ENCODE peak calls at places on chromosomes 4 and X, in four cellular contexts. One of them, this sample, is unnamed.

GRCh38 chrX:119885554-119886428 is 9.9 kb upstream of the AKAP14 start:
- DNase-seq in psoas muscle: no peak
- DNase-seq in mucosa of descending colon: peak; percentile 49
- DNase-seq in right atrium auricular region: no peak
- DNase-seq in this sample: no peak

GRCh38 chr4:21992330-21992729 is 43.8 kb upstream of the KCNIP4 start:
- DNase-seq in right atrium auricular region: no peak
- DNase-seq in mucosa of descending colon: no peak
- DNase-seq in psoas muscle: no peak
- DNase-seq in this sample: no peak

GRCh38 chr4:62550106-62550505 is 1350.0 kb downstream of the ADGRL3 start:
- DNase-seq in mucosa of descending colon: no peak
- DNase-seq in right atrium auricular region: no peak
- DNase-seq in psoas muscle: no peak
- DNase-seq in this sample: no peak

GRCh38 chrX:119478504-119478903 is 10.3 kb downstream of the SLC25A5 start:
- DNase-seq in right atrium auricular region: no peak
- DNase-seq in psoas muscle: no peak
- DNase-seq in mucosa of descending colon: no peak
- DNase-seq in this sample: no peak

GRCh38 chrX:116267511-116268040 is 97.0 kb downstream of the AGTR2 start:
- DNase-seq in psoas muscle: no peak
- DNase-seq in right atrium auricular region: no peak
- DNase-seq in mucosa of descending colon: no peak
- DNase-seq in this sample: no peak

GRCh38 chr4:184821242-184821641 is 4.5 kb downstream of the ACSL1 start:
- DNase-seq in mucosa of descending colon: no peak
- DNase-seq in right atrium auricular region: no peak
- DNase-seq in psoas muscle: no peak
- DNase-seq in this sample: no peak

GRCh38 chrX:152926279-152926678 is 28.4 kb downstream of the ZNF185 start:
- DNase-seq in right atrium auricular region: no peak
- DNase-seq in psoas muscle: no peak
- DNase-seq in mucosa of descending colon: peak; percentile 48
- DNase-seq in this sample: no peak

GRCh38 chr4:119984998-119985397 is 81.7 kb downstream of the MAD2L1 start:
- DNase-seq in right atrium auricular region: no peak
- DNase-seq in psoas muscle: no peak
- DNase-seq in mucosa of descending colon: no peak
- DNase-seq in this sample: no peak

GRCh38 chr4:23567338-23567737 is 322.5 kb downstream of the PPARGC1A start:
- DNase-seq in right atrium auricular region: no peak
- DNase-seq in mucosa of descending colon: no peak
- DNase-seq in psoas muscle: no peak
- DNase-seq in this sample: no peak

GRCh38 chr4:188665466-188665865 is 526.2 kb downstream of the TRIML1 start:
- DNase-seq in right atrium auricular region: no peak
- DNase-seq in mucosa of descending colon: no peak
- DNase-seq in psoas muscle: no peak
- DNase-seq in this sample: no peak

GRCh38 chrX:46831620-46832327 is 5.1 kb upstream of the RP2 start:
- DNase-seq in right atrium auricular region: no peak
- DNase-seq in psoas muscle: no peak
- DNase-seq in mucosa of descending colon: no peak
- DNase-seq in this sample: no peak

GRCh38 chr4:22416403-22416802 is 99.5 kb downstream of the ADGRA3 start:
- DNase-seq in right atrium auricular region: no peak
- DNase-seq in psoas muscle: no peak
- DNase-seq in mucosa of descending colon: no peak
- DNase-seq in this sample: no peak

GRCh38 chr4:154559141-154559841 is 3.5 kb upstream of the FGB start:
- DNase-seq in psoas muscle: no peak
- DNase-seq in right atrium auricular region: no peak
- DNase-seq in mucosa of descending colon: peak; percentile 48
- DNase-seq in this sample: no peak

GRCh38 chr4:87045659-87046058 is 110.8 kb downstream of the AFF1 start:
- DNase-seq in psoas muscle: no peak
- DNase-seq in mucosa of descending colon: no peak
- DNase-seq in right atrium auricular region: no peak
- DNase-seq in this sample: no peak

GRCh38 chr4:165207016-165207430 is 338 bp upstream of the KLHL2 start:
- DNase-seq in psoas muscle: no peak
- DNase-seq in right atrium auricular region: no peak
- DNase-seq in mucosa of descending colon: no peak
- DNase-seq in this sample: no peak

GRCh38 chrX:134603806-134604700 is 54.2 kb downstream of the PLAC1 start:
- DNase-seq in mucosa of descending colon: no peak
- DNase-seq in right atrium auricular region: no peak
- DNase-seq in psoas muscle: peak; percentile 55
- DNase-seq in this sample: no peak

GRCh38 chr4:107665001-107665400 is 55.0 kb downstream of the PAPSS1 start:
- DNase-seq in psoas muscle: no peak
- DNase-seq in right atrium auricular region: no peak
- DNase-seq in mucosa of descending colon: no peak
- DNase-seq in this sample: no peak

GRCh38 chr4:121096174-121096573 is 23.8 kb upstream of the NDNF start:
- DNase-seq in psoas muscle: no peak
- DNase-seq in mucosa of descending colon: no peak
- DNase-seq in right atrium auricular region: no peak
- DNase-seq in this sample: no peak

GRCh38 chrX:40120838-40121580 is 23.3 kb upstream of the BCOR start:
- DNase-seq in psoas muscle: no peak
- DNase-seq in right atrium auricular region: no peak
- DNase-seq in mucosa of descending colon: no peak
- DNase-seq in this sample: no peak

GRCh38 chr4:78645853-78646757 is 94.5 kb downstream of the ANXA3 start:
- DNase-seq in right atrium auricular region: peak; percentile 92
- DNase-seq in psoas muscle: peak; percentile 82
- DNase-seq in mucosa of descending colon: peak; percentile 67
- DNase-seq in this sample: peak; percentile 81

GRCh38 chr4:38384962-38385285 is 279.1 kb upstream of the KLF3 start:
- DNase-seq in psoas muscle: no peak
- DNase-seq in mucosa of descending colon: no peak
- DNase-seq in right atrium auricular region: no peak
- DNase-seq in this sample: no peak

GRCh38 chr4:6324999-6325790 is 55.5 kb downstream of the WFS1 start:
- DNase-seq in right atrium auricular region: peak; percentile 71
- DNase-seq in mucosa of descending colon: peak; percentile 68
- DNase-seq in psoas muscle: peak; percentile 58
- DNase-seq in this sample: peak; percentile 55

GRCh38 chrX:21723097-21723496 is 34.8 kb downstream of the SMPX start:
- DNase-seq in psoas muscle: no peak
- DNase-seq in mucosa of descending colon: no peak
- DNase-seq in right atrium auricular region: no peak
- DNase-seq in this sample: no peak

GRCh38 chr4:3286335-3287175 is 6.3 kb upstream of the RGS12 start:
- DNase-seq in right atrium auricular region: no peak
- DNase-seq in mucosa of descending colon: no peak
- DNase-seq in psoas muscle: no peak
- DNase-seq in this sample: no peak

GRCh38 chr4:146342600-146343192 is 128.4 kb downstream of the REELD1 start:
- DNase-seq in psoas muscle: no peak
- DNase-seq in right atrium auricular region: no peak
- DNase-seq in mucosa of descending colon: peak; percentile 69
- DNase-seq in this sample: no peak

GRCh38 chr4:143397335-143397734 is 60.7 kb downstream of the GAB1 start:
- DNase-seq in right atrium auricular region: no peak
- DNase-seq in psoas muscle: no peak
- DNase-seq in mucosa of descending colon: no peak
- DNase-seq in this sample: no peak

DNA sequence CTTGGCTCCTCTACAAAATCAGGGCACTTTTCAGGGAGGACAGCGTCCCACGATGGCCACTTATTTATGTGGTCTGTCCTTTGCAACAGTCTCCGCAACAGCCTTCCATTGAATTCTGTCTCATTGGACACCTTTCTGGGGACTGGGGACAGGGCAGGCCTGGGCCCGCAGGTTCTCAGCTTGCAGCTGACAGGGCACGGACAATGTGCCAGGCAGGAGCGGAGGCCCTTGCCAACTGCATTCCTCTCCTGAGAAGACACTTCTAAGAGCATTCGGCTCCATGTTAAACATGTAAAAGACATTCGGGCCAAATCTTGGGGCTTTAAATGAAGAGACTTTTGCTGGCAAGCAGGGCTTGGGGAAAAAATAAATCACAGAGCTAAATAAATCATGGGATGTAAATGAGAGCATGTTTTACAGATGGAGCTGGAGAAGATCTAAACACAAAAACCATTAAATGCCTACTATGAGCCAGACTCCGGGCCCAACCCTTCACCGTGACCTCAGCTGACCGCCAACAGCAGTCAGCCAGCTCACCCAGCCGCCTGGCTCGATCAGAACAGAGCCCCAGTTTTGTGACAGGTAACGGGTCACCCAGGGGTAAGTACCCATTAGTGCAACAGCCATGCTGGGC is 14.9 kb downstream of the WDR1 start:
- DNase-seq in right atrium auricular region: no peak
- DNase-seq in psoas muscle: no peak
- DNase-seq in mucosa of descending colon: no peak
- DNase-seq in this sample: peak; percentile 75
- H3K4me1 ChIP-seq in right atrium auricular region: no peaks in the 10 kb centered on the region
- H3K4me1 ChIP-seq in psoas muscle: peaks cover 98% of the 10 kb centered on the region
- H3K4me1 ChIP-seq in mucosa of descending colon: peaks cover 27% of the 10 kb centered on the region
- H3K4me1 ChIP-seq in this sample: peaks cover 37% of the 10 kb centered on the region

GRCh38 chrX:102808336-102808735 is 87.8 kb downstream of the GPRASP3 start:
- DNase-seq in right atrium auricular region: no peak
- DNase-seq in mucosa of descending colon: no peak
- DNase-seq in psoas muscle: no peak
- DNase-seq in this sample: no peak
- H3K4me3 ChIP-seq in right atrium auricular region: no peak overlapping the region
- H3K4me3 ChIP-seq in mucosa of descending colon: no peak overlapping the region
- H3K4me3 ChIP-seq in psoas muscle: no peak overlapping the region
- H3K4me3 ChIP-seq in this sample: no peak overlapping the region

DNA sequence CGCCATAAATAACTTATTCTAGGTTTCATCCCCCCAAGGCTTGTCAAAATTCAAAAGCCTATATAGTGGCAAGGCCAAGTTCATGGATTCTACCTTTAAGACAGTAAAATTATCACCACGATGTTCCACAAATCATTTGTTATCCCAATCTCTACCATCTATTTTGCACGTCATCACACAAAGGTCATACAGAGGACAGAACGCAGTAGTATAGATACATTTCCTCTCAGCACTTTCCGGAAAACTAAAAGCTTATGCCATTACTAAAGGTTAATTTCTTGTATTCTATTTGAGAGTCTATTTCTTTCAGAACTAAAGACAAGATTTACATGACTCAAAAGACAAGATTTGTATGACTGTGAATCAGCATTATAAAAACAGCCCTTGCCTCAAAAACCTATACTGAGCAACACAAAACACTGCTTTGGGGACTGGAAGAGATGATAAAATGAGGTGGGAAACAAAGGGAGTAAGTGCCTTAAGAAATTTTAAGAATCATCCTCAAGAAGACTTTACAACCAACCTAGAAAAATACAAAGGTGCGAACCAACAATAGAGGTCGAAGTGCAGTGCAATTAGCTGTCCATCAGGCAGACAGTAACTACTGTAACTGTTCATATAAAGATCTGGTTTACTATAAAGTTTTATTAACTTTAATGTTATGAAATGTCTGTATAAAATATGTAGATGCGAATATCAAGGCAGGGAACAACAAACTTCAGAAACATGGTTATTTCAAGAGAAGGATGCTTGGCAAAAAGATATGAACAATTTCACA is 7.6 kb downstream of the UBE2D3 start:
- DNase-seq in psoas muscle: no peak
- DNase-seq in right atrium auricular region: no peak
- DNase-seq in mucosa of descending colon: peak; percentile 20
- DNase-seq in this sample: no peak
- H3K4me1 ChIP-seq in psoas muscle: peaks cover 90% of the 10 kb centered on the region
- H3K4me1 ChIP-seq in right atrium auricular region: no peaks in the 10 kb centered on the region
- H3K4me1 ChIP-seq in mucosa of descending colon: peaks cover 65% of the 10 kb centered on the region
- H3K4me1 ChIP-seq in this sample: peaks cover 2% of the 10 kb centered on the region

GRCh38 chr4:102506523-102506922 is 5.4 kb downstream of the NFKB1 start:
- DNase-seq in mucosa of descending colon: no peak
- DNase-seq in psoas muscle: no peak
- DNase-seq in right atrium auricular region: no peak
- DNase-seq in this sample: no peak
- H3K4me3 ChIP-seq in mucosa of descending colon: no peak overlapping the region
- H3K4me3 ChIP-seq in psoas muscle: no peak overlapping the region
- H3K4me3 ChIP-seq in right atrium auricular region: no peak overlapping the region
- H3K4me3 ChIP-seq in this sample: no peak overlapping the region

GRCh38 chrX:65705439-65705838 is 38.0 kb downstream of the MSN start:
- DNase-seq in psoas muscle: no peak
- DNase-seq in mucosa of descending colon: no peak
- DNase-seq in right atrium auricular region: no peak
- DNase-seq in this sample: no peak
- H3K4me1 ChIP-seq in psoas muscle: peaks cover 14% of the 10 kb centered on the region
- H3K4me1 ChIP-seq in mucosa of descending colon: peaks cover 7% of the 10 kb centered on the region
- H3K4me1 ChIP-seq in right atrium auricular region: no peaks in the 10 kb centered on the region
- H3K4me1 ChIP-seq in this sample: peaks cover 39% of the 10 kb centered on the region